ENCODE peak calls at places on chromosomes 7 and 10, in five cellular contexts. D is stomach, N is Peyer's patch, L is right atrium auricular region, E is progenitor cell of endocrine pancreas. T is an unnamed sample.

GRCh38 chr10:35231646-35232045 is 104.7 kb upstream of the CCNY start:
- DNase-seq in D (no peak), N (no peak), L (no peak), E (no peak), T (no peak)

GRCh38 chr7:39375047-39375873 is 190.9 kb upstream of the YAE1 start:
- DNase-seq in D (no peak), N (no peak), L (no peak), E (no peak), T (no peak)

GRCh38 chr7:107179326-107180163 is 10.7 kb downstream of the HBP1 start:
- DNase-seq in D (no peak), N (no peak), L (no peak), E (no peak), T (no peak)

GRCh38 chr7:44639701-44640321 is 33.4 kb downstream of the OGDH start:
- DNase-seq in D (no peak), N (no peak), L (peak), E (peak), T (no peak)

GRCh38 chr7:158771213-158771817 is 58.0 kb downstream of the ESYT2 start:
- DNase-seq in D (no peak), N (no peak), L (no peak), E (no peak), T (no peak)

GRCh38 chr7:13050703-13051102 is 363.3 kb downstream of the ARL4A start:
- DNase-seq in D (no peak), N (no peak), L (no peak), E (no peak), T (no peak)

GRCh38 chr7:99407849-99408346 is 499 bp downstream of the PDAP1 start:
- DNase-seq in D (peak), N (peak), L (peak), E (no peak), T (no peak)

GRCh38 chr7:738723-739454 is 11.8 kb upstream of the PRKAR1B start:
- DNase-seq in D (no peak), N (peak), L (no peak), E (no peak), T (no peak)

GRCh38 chr7:1928555-1929348 is 258.7 kb downstream of the ELFN1 start:
- DNase-seq in D (peak), N (peak), L (no peak), E (no peak), T (no peak)

GRCh38 chr7:1705856-1706255 is 35.8 kb downstream of the ELFN1 start:
- DNase-seq in D (peak), N (no peak), L (no peak), E (peak), T (no peak)

GRCh38 chr7:1977059-1977875 is 255.5 kb downstream of the MAD1L1 start:
- DNase-seq in D (no peak), N (no peak), L (no peak), E (no peak), T (peak)

GRCh38 chr10:22341190-22341935 is 3.9 kb upstream of the SPAG6 start:
- DNase-seq in D (no peak), N (no peak), L (no peak), E (peak), T (peak)

GRCh38 chr10:114648368-114648767 is 9.7 kb downstream of the ABLIM1 start:
- DNase-seq in D (no peak), N (no peak), L (no peak), E (no peak), T (no peak)

GRCh38 chr10:121753726-121754476 is 155.7 kb upstream of the FGFR2 start:
- DNase-seq in D (no peak), N (no peak), L (no peak), E (no peak), T (no peak)

GRCh38 chr7:50952120-50952519 is 169.4 kb upstream of the GRB10 start:
- DNase-seq in D (no peak), N (no peak), L (no peak), E (no peak), T (no peak)

GRCh38 chr7:147818338-147818737 is 772.2 kb upstream of the C7orf33 start:
- DNase-seq in D (no peak), N (no peak), L (no peak), E (no peak), T (peak)

GRCh38 chr7:106840342-106840741 is 24.7 kb upstream of the PIK3CG start:
- DNase-seq in D (no peak), N (no peak), L (no peak), E (no peak), T (no peak)

GRCh38 chr10:89151857-89152256 is 55.3 kb downstream of the CH25H start:
- DNase-seq in D (no peak), N (no peak), L (no peak), E (no peak), T (no peak)

GRCh38 chr7:92875719-92876118 is 39.3 kb upstream of the CDK6 start:
- DNase-seq in D (no peak), N (no peak), L (no peak), E (no peak), T (no peak)

GRCh38 chr7:121046893-121047468 is 58.5 kb downstream of the CPED1 start:
- DNase-seq in D (no peak), N (no peak), L (no peak), E (no peak), T (no peak)

GRCh38 chr10:59625842-59626522 is 83.7 kb downstream of the SLC16A9 start:
- DNase-seq in D (peak), N (no peak), L (peak), E (peak), T (peak)

GRCh38 chr10:109974509-109975191 is 33.1 kb upstream of the ADD3 start:
- DNase-seq in D (no peak), N (no peak), L (no peak), E (no peak), T (no peak)

GRCh38 chr7:111827863-111828504 is 265.7 kb upstream of the IMMP2L start:
- DNase-seq in D (no peak), N (no peak), L (no peak), E (no peak), T (no peak)

GRCh38 chr10:126131338-126131737 is 235.0 kb downstream of the FANK1 start:
- DNase-seq in D (no peak), N (no peak), L (no peak), E (no peak), T (peak)

GRCh38 chr7:134926396-134926795 is 59.9 kb upstream of the AGBL3 start:
- DNase-seq in D (no peak), N (no peak), L (no peak), E (no peak), T (no peak)

GRCh38 chr7:131413711-131414110 is 86.0 kb downstream of the MKLN1 start:
- DNase-seq in D (no peak), N (no peak), L (no peak), E (no peak), T (no peak)

GRCh38 chr10:72081210-72081609 is 7.1 kb downstream of the SPOCK2 start:
- DNase-seq in D (no peak), N (no peak), L (no peak), E (no peak), T (no peak)

GRCh38 chr10:122323941-122324675 is 50.4 kb upstream of the PLEKHA1 start:
- DNase-seq in D (no peak), N (no peak), L (peak), E (no peak), T (no peak)

GRCh38 chr7:30812676-30813075 is 41.5 kb downstream of the MINDY4 start:
- DNase-seq in D (no peak), N (no peak), L (peak), E (no peak), T (no peak)

GRCh38 chr7:85074-85945 is 107.1 kb upstream of the FAM20C start:
- DNase-seq in D (peak), N (no peak), L (no peak), E (no peak), T (no peak)

GRCh38 chr7:4282434-4283223 is 399.5 kb upstream of the FOXK1 start:
- DNase-seq in D (no peak), N (no peak), L (no peak), E (no peak), T (no peak)

GRCh38 chr7:73718905-73719805 is at the start of gene STX1A:
- DNase-seq in D (peak), N (peak), L (no peak), E (peak), T (peak)

GRCh38 chr7:43505412-43505811 is 77.5 kb upstream of the STK17A start:
- DNase-seq in D (no peak), N (no peak), L (no peak), E (no peak), T (no peak)

GRCh38 chr7:25622716-25623115 is 394.4 kb upstream of the NPVF start:
- DNase-seq in D (no peak), N (no peak), L (no peak), E (no peak), T (no peak)

GRCh38 chr7:152443586-152443985 is 7.8 kb upstream of the KMT2C start:
- DNase-seq in D (no peak), N (no peak), L (no peak), E (no peak), T (no peak)

GRCh38 chr7:69893915-69894314 is 295.6 kb downstream of the AUTS2 start:
- DNase-seq in D (no peak), N (no peak), L (no peak), E (no peak), T (no peak)

GRCh38 chr10:98253499-98253898 is 14.5 kb downstream of the LOXL4 start:
- DNase-seq in D (no peak), N (no peak), L (no peak), E (no peak), T (no peak)

DNA sequence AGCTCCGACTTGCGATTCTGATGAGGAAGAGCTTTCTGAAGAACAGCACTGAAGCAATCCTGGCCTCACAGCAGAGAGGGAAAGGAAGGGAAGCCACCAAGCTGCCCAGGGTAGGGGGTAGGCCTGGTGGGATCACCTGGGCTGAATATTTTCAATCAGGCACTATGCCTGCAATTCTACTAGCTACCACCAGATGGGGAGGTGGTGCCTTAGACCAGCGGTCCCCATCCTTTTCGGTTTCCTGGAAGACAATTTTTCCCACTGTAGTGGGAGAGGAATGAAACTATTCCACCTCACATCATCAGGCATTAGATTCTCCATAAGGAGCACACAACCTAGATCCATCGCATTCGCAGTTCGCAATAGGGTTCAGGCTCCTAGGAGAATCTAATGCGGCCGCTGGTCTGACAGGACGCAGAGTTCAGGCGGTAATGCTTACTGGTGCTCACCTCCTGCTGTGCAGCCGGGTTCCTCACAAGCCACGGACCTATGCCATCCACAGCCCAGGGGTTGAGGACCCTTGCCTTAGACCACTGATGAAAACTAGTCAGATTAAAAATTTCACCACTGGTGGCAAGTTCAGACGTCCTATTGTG is 2.7 kb downstream of the LRRC20 start:
- DNase-seq in D (no peak), N (no peak), L (no peak), E (no peak), T (no peak)
- TF ChIP-seq CTCF in D (peak), N (no peak), L (peak), E (peak), T (peak)

GRCh38 chr10:6838118-6838517 is 258.0 kb upstream of the PRKCQ start:
- DNase-seq in D (no peak), N (no peak), L (no peak), E (no peak), T (no peak)

GRCh38 chr10:6840766-6841165 is 260.7 kb upstream of the PRKCQ start:
- DNase-seq in D (no peak), N (no peak), L (no peak), E (no peak), T (no peak)

GRCh38 chr10:6842722-6843121 is 262.6 kb upstream of the PRKCQ start:
- DNase-seq in D (no peak), N (no peak), L (no peak), E (no peak), T (no peak)

GRCh38 chr10:6841746-6842145 is 261.7 kb upstream of the PRKCQ start:
- DNase-seq in D (no peak), N (no peak), L (no peak), E (no peak), T (no peak)

GRCh38 chr10:6840093-6840763 is 260.2 kb upstream of the PRKCQ start:
- DNase-seq in D (no peak), N (no peak), L (no peak), E (no peak), T (no peak)
- TF ChIP-seq CTCF in D (no peak), N (no peak), L (no peak), E (no peak), T (no peak)

DNA sequence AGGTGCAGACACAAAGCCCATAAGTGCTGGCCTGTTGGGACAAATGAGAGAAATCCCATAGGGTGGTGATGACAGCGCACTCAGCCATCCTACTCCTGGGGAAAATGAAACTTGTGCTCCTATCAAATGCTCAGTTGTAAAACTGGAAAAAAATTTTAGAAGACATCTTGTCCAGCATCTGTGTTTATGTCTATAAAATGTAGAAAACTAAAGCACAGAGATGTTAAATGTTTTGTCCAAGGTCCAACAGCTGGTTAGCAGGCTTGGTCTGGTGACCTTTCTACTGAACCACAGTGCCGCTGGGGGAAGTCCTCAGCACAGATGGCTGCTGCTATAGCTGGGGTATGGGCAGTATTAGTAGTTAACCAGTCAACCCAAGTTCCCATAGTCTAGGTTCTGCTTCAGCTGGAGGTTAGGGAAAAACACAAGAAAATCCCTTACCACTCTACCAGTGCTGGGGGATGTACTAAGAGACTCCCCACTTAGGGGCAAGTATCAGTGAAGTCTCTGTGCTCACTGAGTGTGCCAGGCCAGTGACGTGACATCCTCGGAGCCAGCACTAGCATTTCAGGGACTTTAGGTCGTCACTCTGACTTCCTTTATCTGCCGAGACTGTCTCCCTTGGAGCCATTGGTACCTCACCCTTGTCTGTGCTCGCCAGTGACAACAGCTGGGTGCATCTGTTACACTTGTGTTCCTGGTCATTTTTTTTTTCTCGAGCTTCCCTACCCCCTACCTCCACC is 1.9 kb downstream of the TSPAN33 start:
- DNase-seq in D (no peak), N (no peak), L (no peak), E (no peak), T (no peak)
- TF ChIP-seq CTCF in D (no peak), N (no peak), L (no peak), E (no peak), T (no peak)

GRCh38 chr10:124026337-124026939 is 67.0 kb downstream of the CHST15 start:
- DNase-seq in D (no peak), N (no peak), L (no peak), E (no peak), T (no peak)

GRCh38 chr10:124025152-124025551 is 68.2 kb downstream of the CHST15 start:
- DNase-seq in D (no peak), N (no peak), L (no peak), E (no peak), T (no peak)

GRCh38 chr10:124028700-124029487 is 64.5 kb downstream of the CHST15 start:
- DNase-seq in D (no peak), N (no peak), L (no peak), E (no peak), T (no peak)

GRCh38 chr10:124027306-124028050 is 65.9 kb downstream of the CHST15 start:
- DNase-seq in D (no peak), N (no peak), L (no peak), E (no peak), T (no peak)

GRCh38 chr10:124025638-124026336 is 67.6 kb downstream of the CHST15 start:
- DNase-seq in D (peak), N (no peak), L (no peak), E (no peak), T (no peak)
- TF ChIP-seq CTCF in D (peak), N (no peak), L (peak), E (peak), T (no peak)

GRCh38 chr7:35676211-35676610 is 18.7 kb downstream of the HERPUD2 start:
- DNase-seq in D (no peak), N (no peak), L (no peak), E (no peak), T (no peak)
- TF ChIP-seq CTCF in D (no peak), N (no peak), L (no peak), E (no peak), T (no peak)

DNA sequence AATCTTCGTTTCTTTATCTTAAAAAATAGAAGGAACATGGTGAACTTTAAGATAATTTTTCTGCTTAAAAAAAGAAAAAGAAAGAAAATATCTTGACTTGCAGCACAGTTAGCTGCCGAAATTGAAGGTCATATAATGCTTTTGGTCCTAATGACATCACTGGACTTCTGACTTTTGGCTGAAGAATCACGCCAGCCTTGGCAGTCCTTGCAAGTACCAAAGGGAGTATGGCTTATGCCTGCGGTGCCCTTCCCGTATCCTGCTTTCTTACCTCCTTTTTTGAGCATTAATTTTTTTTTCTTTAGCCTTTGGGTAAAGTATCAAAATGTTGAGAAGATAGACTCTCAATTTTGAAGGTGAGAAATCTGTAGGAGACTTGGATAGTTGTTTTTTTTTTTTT is 7.0 kb downstream of the BMPR1A start:
- DNase-seq in D (no peak), N (no peak), L (no peak), E (no peak), T (no peak)
- TF ChIP-seq CTCF in D (no peak), N (no peak), L (no peak), E (no peak), T (no peak)